ENCODE peak calls at places on chromosomes 11 and 22, in nine cellular contexts. One of them, this sample, is unnamed.
A peak's percentile ranks its signal among the peaks of the same experiment; 100 is the strongest.

GRCh38 chr11:16799890-16800289 is 61.4 kb downstream of the C11orf58 start:
- DNase-seq in upper lobe of right lung: no peak
- DNase-seq in fibroblast of lung: no peak
- DNase-seq in endodermal cell: no peak
- DNase-seq in tibial artery: no peak
- DNase-seq in thoracic aorta: no peak
- DNase-seq in stomach: no peak
- DNase-seq in heart right ventricle: no peak
- DNase-seq in ascending aorta: no peak
- DNase-seq in this sample: no peak

GRCh38 chr22:22931557-22932270 is 44.1 kb downstream of the IGLL5 start:
- DNase-seq in heart right ventricle: no peak
- DNase-seq in fibroblast of lung: no peak
- DNase-seq in endodermal cell: no peak
- DNase-seq in upper lobe of right lung: no peak
- DNase-seq in thoracic aorta: no peak
- DNase-seq in stomach: peak; percentile 34
- DNase-seq in ascending aorta: no peak
- DNase-seq in tibial artery: no peak
- DNase-seq in this sample: peak; percentile 39

GRCh38 chr11:34654491-34655334 is 33.8 kb downstream of the EHF start:
- DNase-seq in tibial artery: peak; percentile 78
- DNase-seq in endodermal cell: peak; percentile 67
- DNase-seq in upper lobe of right lung: peak; percentile 88
- DNase-seq in fibroblast of lung: peak; percentile 90
- DNase-seq in thoracic aorta: no peak
- DNase-seq in ascending aorta: no peak
- DNase-seq in stomach: peak; percentile 74
- DNase-seq in heart right ventricle: no peak
- DNase-seq in this sample: peak; percentile 75

GRCh38 chr11:10497371-10498021 is 42.4 kb downstream of the AMPD3 start:
- DNase-seq in heart right ventricle: no peak
- DNase-seq in fibroblast of lung: no peak
- DNase-seq in thoracic aorta: no peak
- DNase-seq in endodermal cell: peak; percentile 25
- DNase-seq in ascending aorta: peak; percentile 53
- DNase-seq in stomach: peak; percentile 7
- DNase-seq in tibial artery: peak; percentile 54
- DNase-seq in upper lobe of right lung: no peak
- DNase-seq in this sample: no peak

GRCh38 chr11:112656772-112657428 is 304.3 kb upstream of the NCAM1 start:
- DNase-seq in heart right ventricle: no peak
- DNase-seq in upper lobe of right lung: no peak
- DNase-seq in fibroblast of lung: peak; percentile 44
- DNase-seq in ascending aorta: no peak
- DNase-seq in thoracic aorta: no peak
- DNase-seq in tibial artery: no peak
- DNase-seq in endodermal cell: no peak
- DNase-seq in stomach: no peak
- DNase-seq in this sample: no peak

GRCh38 chr11:111446404-111447152 is 65.6 kb downstream of the BTG4 start:
- DNase-seq in endodermal cell: peak; percentile 87
- DNase-seq in thoracic aorta: peak; percentile 40
- DNase-seq in stomach: peak; percentile 73
- DNase-seq in heart right ventricle: peak; percentile 86
- DNase-seq in ascending aorta: peak; percentile 85
- DNase-seq in tibial artery: peak; percentile 84
- DNase-seq in upper lobe of right lung: peak; percentile 80
- DNase-seq in fibroblast of lung: peak; percentile 93
- DNase-seq in this sample: peak; percentile 86

GRCh38 chr11:128022761-128023160 is 564.6 kb downstream of the ETS1 start:
- DNase-seq in fibroblast of lung: no peak
- DNase-seq in thoracic aorta: no peak
- DNase-seq in heart right ventricle: no peak
- DNase-seq in ascending aorta: no peak
- DNase-seq in upper lobe of right lung: no peak
- DNase-seq in stomach: no peak
- DNase-seq in endodermal cell: no peak
- DNase-seq in tibial artery: no peak
- DNase-seq in this sample: no peak

GRCh38 chr11:103210543-103210942 is 101.3 kb downstream of the DYNC2H1 start:
- DNase-seq in fibroblast of lung: no peak
- DNase-seq in upper lobe of right lung: no peak
- DNase-seq in heart right ventricle: no peak
- DNase-seq in endodermal cell: no peak
- DNase-seq in tibial artery: no peak
- DNase-seq in thoracic aorta: no peak
- DNase-seq in stomach: no peak
- DNase-seq in ascending aorta: no peak
- DNase-seq in this sample: no peak

GRCh38 chr11:133269272-133269671 is 263.0 kb downstream of the OPCML start:
- DNase-seq in ascending aorta: no peak
- DNase-seq in thoracic aorta: no peak
- DNase-seq in stomach: no peak
- DNase-seq in endodermal cell: no peak
- DNase-seq in tibial artery: no peak
- DNase-seq in upper lobe of right lung: no peak
- DNase-seq in heart right ventricle: no peak
- DNase-seq in fibroblast of lung: no peak
- DNase-seq in this sample: no peak

GRCh38 chr11:125072210-125072960 is 9.3 kb downstream of the SLC37A2 start:
- DNase-seq in fibroblast of lung: no peak
- DNase-seq in thoracic aorta: no peak
- DNase-seq in endodermal cell: peak; percentile 42
- DNase-seq in stomach: no peak
- DNase-seq in tibial artery: no peak
- DNase-seq in upper lobe of right lung: peak; percentile 55
- DNase-seq in ascending aorta: no peak
- DNase-seq in heart right ventricle: no peak
- DNase-seq in this sample: peak; percentile 63

GRCh38 chr11:7520981-7521487 is 7.2 kb downstream of the PPFIBP2 start:
- DNase-seq in stomach: no peak
- DNase-seq in upper lobe of right lung: no peak
- DNase-seq in tibial artery: no peak
- DNase-seq in thoracic aorta: no peak
- DNase-seq in endodermal cell: no peak
- DNase-seq in fibroblast of lung: no peak
- DNase-seq in heart right ventricle: no peak
- DNase-seq in ascending aorta: no peak
- DNase-seq in this sample: no peak
- H3K4me3 ChIP-seq in stomach: no peak overlapping the region
- H3K4me3 ChIP-seq in upper lobe of right lung: no peak overlapping the region
- H3K4me3 ChIP-seq in tibial artery: no peak overlapping the region
- H3K4me3 ChIP-seq in thoracic aorta: no peak overlapping the region
- H3K4me3 ChIP-seq in endodermal cell: peak overlapping the region; percentile 14
- H3K4me3 ChIP-seq in fibroblast of lung: no peak overlapping the region
- H3K4me3 ChIP-seq in heart right ventricle: no peak overlapping the region
- H3K4me3 ChIP-seq in ascending aorta: no peak overlapping the region
- H3K4me3 ChIP-seq in this sample: no peak overlapping the region

GRCh38 chr11:62601364-62602140 is at the start of gene MTA2:
- DNase-seq in heart right ventricle: peak; percentile 98
- DNase-seq in endodermal cell: peak; percentile 100
- DNase-seq in ascending aorta: peak; percentile 98
- DNase-seq in stomach: peak; percentile 97
- DNase-seq in tibial artery: peak; percentile 99
- DNase-seq in thoracic aorta: peak; percentile 90
- DNase-seq in upper lobe of right lung: peak; percentile 99
- DNase-seq in fibroblast of lung: peak; percentile 98
- DNase-seq in this sample: peak; percentile 98

GRCh38 chr11:62601114-62601363 is 626 bp downstream of the MTA2 start:
- DNase-seq in tibial artery: no peak
- DNase-seq in stomach: peak; percentile 52
- DNase-seq in ascending aorta: peak; percentile 79
- DNase-seq in endodermal cell: peak; percentile 67
- DNase-seq in thoracic aorta: no peak
- DNase-seq in fibroblast of lung: no peak
- DNase-seq in heart right ventricle: peak; percentile 57
- DNase-seq in upper lobe of right lung: no peak
- DNase-seq in this sample: peak; percentile 61

GRCh38 chr11:62600367-62601113 is 1.1 kb downstream of the MTA2 start:
- DNase-seq in heart right ventricle: no peak
- DNase-seq in thoracic aorta: no peak
- DNase-seq in fibroblast of lung: no peak
- DNase-seq in endodermal cell: peak; percentile 46
- DNase-seq in tibial artery: no peak
- DNase-seq in upper lobe of right lung: no peak
- DNase-seq in ascending aorta: no peak
- DNase-seq in stomach: no peak
- DNase-seq in this sample: no peak

GRCh38 chr11:62599909-62600308 is 1.8 kb downstream of the MTA2 start:
- DNase-seq in stomach: no peak
- DNase-seq in upper lobe of right lung: no peak
- DNase-seq in fibroblast of lung: no peak
- DNase-seq in endodermal cell: peak; percentile 50
- DNase-seq in heart right ventricle: no peak
- DNase-seq in ascending aorta: no peak
- DNase-seq in thoracic aorta: no peak
- DNase-seq in tibial artery: no peak
- DNase-seq in this sample: no peak

DNA sequence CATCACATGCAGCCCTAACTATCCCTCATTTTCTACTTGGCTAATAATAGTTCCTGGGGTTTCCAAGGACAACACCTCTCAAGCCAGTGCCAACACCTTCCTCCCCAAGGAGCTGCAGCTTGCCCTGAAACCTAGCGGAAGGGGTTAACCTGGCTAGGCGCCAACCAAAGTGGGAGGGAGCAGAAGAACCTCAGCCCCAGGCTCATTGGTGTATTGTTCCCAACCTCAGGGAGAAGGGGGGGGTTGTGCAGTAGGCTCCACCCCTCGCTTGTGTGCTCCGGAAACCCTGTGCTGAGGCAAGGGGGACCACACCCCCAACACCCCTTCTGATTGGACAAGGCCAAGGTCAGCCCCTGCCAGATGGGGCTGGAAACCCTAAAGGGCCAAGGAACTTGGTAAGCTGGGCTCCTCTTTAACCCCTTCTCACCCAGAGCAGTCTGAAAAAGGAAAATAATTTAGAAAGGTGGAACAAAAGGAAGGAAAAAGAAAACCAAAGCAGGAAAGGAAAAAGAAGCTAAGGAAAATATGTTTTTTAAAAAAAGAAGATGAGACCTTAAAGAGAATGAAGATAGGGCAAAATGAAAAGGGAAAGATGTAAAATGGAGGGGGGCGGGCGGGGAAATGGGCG is 2.5 kb downstream of the MTA2 start:
- DNase-seq in thoracic aorta: peak; percentile 95
- DNase-seq in stomach: peak; percentile 89
- DNase-seq in heart right ventricle: peak; percentile 97
- DNase-seq in upper lobe of right lung: peak; percentile 91
- DNase-seq in endodermal cell: peak; percentile 97
- DNase-seq in ascending aorta: peak; percentile 98
- DNase-seq in fibroblast of lung: peak; percentile 99
- DNase-seq in tibial artery: peak; percentile 98
- DNase-seq in this sample: peak; percentile 93
- H3K36me3 ChIP-seq in thoracic aorta: peaks cover 45% of the 10 kb centered on the region
- H3K36me3 ChIP-seq in stomach: peaks cover 58% of the 10 kb centered on the region
- H3K36me3 ChIP-seq in heart right ventricle: peaks cover 36% of the 10 kb centered on the region
- H3K36me3 ChIP-seq in upper lobe of right lung: peaks cover 50% of the 10 kb centered on the region
- H3K36me3 ChIP-seq in endodermal cell: peaks cover 56% of the 10 kb centered on the region
- H3K36me3 ChIP-seq in ascending aorta: peaks cover 50% of the 10 kb centered on the region
- H3K36me3 ChIP-seq in fibroblast of lung: peaks cover 18% of the 10 kb centered on the region
- H3K36me3 ChIP-seq in tibial artery: peaks cover 52% of the 10 kb centered on the region
- H3K36me3 ChIP-seq in this sample: no peaks in the 10 kb centered on the region

GRCh38 chr11:11512090-11512489 is 109.7 kb downstream of the GALNT18 start:
- DNase-seq in thoracic aorta: no peak
- DNase-seq in heart right ventricle: no peak
- DNase-seq in ascending aorta: no peak
- DNase-seq in upper lobe of right lung: no peak
- DNase-seq in fibroblast of lung: no peak
- DNase-seq in endodermal cell: no peak
- DNase-seq in tibial artery: no peak
- DNase-seq in stomach: no peak
- DNase-seq in this sample: no peak
- TF ChIP-seq CTCF in thoracic aorta: no peak
- TF ChIP-seq CTCF in heart right ventricle: no peak
- TF ChIP-seq CTCF in ascending aorta: no peak
- TF ChIP-seq CTCF in upper lobe of right lung: no peak
- TF ChIP-seq CTCF in fibroblast of lung: no peak
- TF ChIP-seq CTCF in endodermal cell: no peak
- TF ChIP-seq CTCF in tibial artery: no peak
- TF ChIP-seq CTCF in stomach: no peak
- TF ChIP-seq CTCF in this sample: no peak

GRCh38 chr11:86938900-86939880 is 16.0 kb downstream of the FZD4 start:
- DNase-seq in fibroblast of lung: peak; percentile 76
- DNase-seq in upper lobe of right lung: no peak
- DNase-seq in stomach: no peak
- DNase-seq in thoracic aorta: no peak
- DNase-seq in endodermal cell: no peak
- DNase-seq in tibial artery: no peak
- DNase-seq in heart right ventricle: peak; percentile 32
- DNase-seq in ascending aorta: no peak
- DNase-seq in this sample: no peak

GRCh38 chr11:86941871-86942208 is 13.4 kb downstream of the FZD4 start:
- DNase-seq in tibial artery: no peak
- DNase-seq in stomach: peak; percentile 48
- DNase-seq in upper lobe of right lung: no peak
- DNase-seq in ascending aorta: no peak
- DNase-seq in endodermal cell: no peak
- DNase-seq in fibroblast of lung: no peak
- DNase-seq in heart right ventricle: no peak
- DNase-seq in thoracic aorta: no peak
- DNase-seq in this sample: no peak

GRCh38 chr11:86941077-86941870 is 13.9 kb downstream of the FZD4 start:
- DNase-seq in heart right ventricle: no peak
- DNase-seq in thoracic aorta: no peak
- DNase-seq in endodermal cell: no peak
- DNase-seq in fibroblast of lung: no peak
- DNase-seq in stomach: no peak
- DNase-seq in ascending aorta: no peak
- DNase-seq in tibial artery: no peak
- DNase-seq in upper lobe of right lung: no peak
- DNase-seq in this sample: no peak

GRCh38 chr11:86938203-86938899 is 16.8 kb downstream of the FZD4 start:
- DNase-seq in ascending aorta: no peak
- DNase-seq in fibroblast of lung: no peak
- DNase-seq in heart right ventricle: no peak
- DNase-seq in endodermal cell: no peak
- DNase-seq in tibial artery: no peak
- DNase-seq in stomach: no peak
- DNase-seq in upper lobe of right lung: no peak
- DNase-seq in thoracic aorta: no peak
- DNase-seq in this sample: no peak

DNA sequence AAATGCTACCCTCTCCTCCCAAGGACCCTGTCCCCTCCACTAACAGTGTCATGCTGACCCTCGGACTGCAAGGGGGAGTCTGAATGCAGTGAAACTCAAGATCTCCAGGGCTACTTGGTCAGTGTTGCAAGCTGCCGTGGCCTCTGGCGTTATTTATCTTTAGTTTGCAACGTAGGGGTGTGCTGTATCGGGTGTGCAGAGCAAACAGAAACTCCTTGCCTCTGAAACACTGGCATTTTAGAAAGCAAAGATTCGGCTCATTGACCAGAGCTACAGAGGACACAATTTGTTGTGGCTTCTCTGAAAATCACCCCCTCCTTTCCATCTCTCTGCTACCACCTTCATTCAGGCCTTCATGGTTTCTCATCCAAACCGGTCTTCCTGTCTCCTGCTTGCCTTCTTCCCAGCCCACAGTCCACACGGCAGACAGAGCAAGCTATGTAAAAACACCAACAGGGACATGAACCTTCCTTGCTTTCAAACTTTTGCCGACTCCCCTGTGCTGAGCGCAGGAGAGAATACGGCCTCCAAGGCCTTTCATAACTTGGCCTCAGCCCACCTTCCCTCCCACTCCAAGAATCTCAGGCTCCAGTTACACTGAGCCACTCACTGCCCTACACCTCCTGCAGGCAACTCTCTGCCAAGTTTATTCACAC is 14.9 kb downstream of the FZD4 start:
- DNase-seq in stomach: peak; percentile 57
- DNase-seq in endodermal cell: peak; percentile 63
- DNase-seq in fibroblast of lung: peak; percentile 74
- DNase-seq in upper lobe of right lung: no peak
- DNase-seq in heart right ventricle: peak; percentile 68
- DNase-seq in ascending aorta: peak; percentile 86
- DNase-seq in thoracic aorta: no peak
- DNase-seq in tibial artery: peak; percentile 80
- DNase-seq in this sample: no peak
- H3K4me3 ChIP-seq in stomach: peak overlapping the region; percentile 12
- H3K4me3 ChIP-seq in endodermal cell: no peak overlapping the region
- H3K4me3 ChIP-seq in fibroblast of lung: peak overlapping the region; percentile 16
- H3K4me3 ChIP-seq in upper lobe of right lung: peak overlapping the region; percentile 19
- H3K4me3 ChIP-seq in heart right ventricle: peak overlapping the region; percentile 38
- H3K4me3 ChIP-seq in ascending aorta: peak overlapping the region; percentile 21
- H3K4me3 ChIP-seq in thoracic aorta: peak overlapping the region; percentile 56
- H3K4me3 ChIP-seq in tibial artery: peak overlapping the region; percentile 2
- H3K4me3 ChIP-seq in this sample: no peak overlapping the region

This sample was measured in left lung.